ENCODE peak calls at places on chromosomes 7 and 10, in six cellular contexts. T is IMR-90, P is HCT116, D is HepG2, Q is K562, A is H1. I is an unnamed sample.

GRCh38 chr10:104090597-104090996 is 4.9 kb upstream of the COL17A1 start:
- DNase-seq in T (peak; percentile 16), P (no peak), D (no peak), Q (no peak), A (no peak), I (no peak)

GRCh38 chr10:113073549-113074189 is 123.6 kb downstream of the TCF7L2 start:
- DNase-seq in T (peak; percentile 97), P (peak; percentile 97), D (peak; percentile 91), Q (peak; percentile 32), A (no peak), I (no peak)

GRCh38 chr7:85554294-85554877 is 367.5 kb upstream of the SEMA3D start:
- DNase-seq in T (peak; percentile 82), P (peak; percentile 37), D (peak; percentile 59), Q (peak; percentile 16), A (no peak), I (no peak)

GRCh38 chr7:16801111-16801542 is 3.7 kb downstream of the AGR2 start:
- DNase-seq in T (peak; percentile 83), P (peak; percentile 39), D (peak; percentile 27), Q (peak; percentile 59), A (no peak), I (no peak)

GRCh38 chr7:75814407-75814947 is 871 bp upstream of the CCL24 start:
- DNase-seq in T (peak; percentile 19), P (no peak), D (no peak), Q (no peak), A (no peak), I (no peak)

GRCh38 chr10:78471723-78472541 is 438.3 kb downstream of the RPS24 start:
- DNase-seq in T (no peak), P (no peak), D (peak; percentile 95), Q (no peak), A (no peak), I (no peak)

GRCh38 chr7:145928937-145929336 is 187.7 kb upstream of the CNTNAP2 start:
- DNase-seq in T (no peak), P (no peak), D (no peak), Q (no peak), A (no peak), I (no peak)

GRCh38 chr7:32070406-32071360 is at the start of gene PDE1C:
- DNase-seq in T (peak; percentile 19), P (no peak), D (no peak), Q (no peak), A (peak; percentile 70), I (no peak)

GRCh38 chr10:4686644-4686996 is 139.4 kb upstream of the AKR1E2 start:
- DNase-seq in T (peak; percentile 91), P (peak; percentile 94), D (peak; percentile 39), Q (no peak), A (no peak), I (no peak)

GRCh38 chr7:102434039-102434481 is 685 bp downstream of the ORAI2 start:
- DNase-seq in T (peak; percentile 44), P (no peak), D (no peak), Q (no peak), A (no peak), I (no peak)

GRCh38 chr7:108299251-108300014 is 156.8 kb downstream of the NRCAM start:
- DNase-seq in T (no peak), P (no peak), D (no peak), Q (no peak), A (no peak), I (no peak)

GRCh38 chr7:145175366-145175765 is 339.5 kb upstream of the TPK1 start:
- DNase-seq in T (no peak), P (no peak), D (no peak), Q (no peak), A (no peak), I (no peak)

GRCh38 chr7:70571403-70571911 is 560.5 kb upstream of the GALNT17 start:
- DNase-seq in T (peak; percentile 36), P (no peak), D (peak; percentile 75), Q (no peak), A (no peak), I (no peak)

GRCh38 chr10:125232841-125233240 is 72.5 kb upstream of the CTBP2 start:
- DNase-seq in T (peak; percentile 43), P (no peak), D (no peak), Q (no peak), A (no peak), I (no peak)

GRCh38 chr10:72320676-72321247 is 34.0 kb downstream of the DNAJB12 start:
- DNase-seq in T (peak; percentile 99), P (peak; percentile 95), D (peak; percentile 93), Q (peak; percentile 99), A (peak; percentile 76), I (peak; percentile 95)

GRCh38 chr7:137832382-137832781 is 14.4 kb downstream of the DGKI start:
- DNase-seq in T (no peak), P (no peak), D (no peak), Q (no peak), A (no peak), I (no peak)

GRCh38 chr10:74490551-74490950 is 335.8 kb upstream of the KAT6B start:
- DNase-seq in T (no peak), P (no peak), D (peak; percentile 44), Q (no peak), A (no peak), I (no peak)
- TF ChIP-seq CEBPB in T (no peak), P (no peak), D (no peak), Q (no peak), A (no peak), I (no peak)

DNA sequence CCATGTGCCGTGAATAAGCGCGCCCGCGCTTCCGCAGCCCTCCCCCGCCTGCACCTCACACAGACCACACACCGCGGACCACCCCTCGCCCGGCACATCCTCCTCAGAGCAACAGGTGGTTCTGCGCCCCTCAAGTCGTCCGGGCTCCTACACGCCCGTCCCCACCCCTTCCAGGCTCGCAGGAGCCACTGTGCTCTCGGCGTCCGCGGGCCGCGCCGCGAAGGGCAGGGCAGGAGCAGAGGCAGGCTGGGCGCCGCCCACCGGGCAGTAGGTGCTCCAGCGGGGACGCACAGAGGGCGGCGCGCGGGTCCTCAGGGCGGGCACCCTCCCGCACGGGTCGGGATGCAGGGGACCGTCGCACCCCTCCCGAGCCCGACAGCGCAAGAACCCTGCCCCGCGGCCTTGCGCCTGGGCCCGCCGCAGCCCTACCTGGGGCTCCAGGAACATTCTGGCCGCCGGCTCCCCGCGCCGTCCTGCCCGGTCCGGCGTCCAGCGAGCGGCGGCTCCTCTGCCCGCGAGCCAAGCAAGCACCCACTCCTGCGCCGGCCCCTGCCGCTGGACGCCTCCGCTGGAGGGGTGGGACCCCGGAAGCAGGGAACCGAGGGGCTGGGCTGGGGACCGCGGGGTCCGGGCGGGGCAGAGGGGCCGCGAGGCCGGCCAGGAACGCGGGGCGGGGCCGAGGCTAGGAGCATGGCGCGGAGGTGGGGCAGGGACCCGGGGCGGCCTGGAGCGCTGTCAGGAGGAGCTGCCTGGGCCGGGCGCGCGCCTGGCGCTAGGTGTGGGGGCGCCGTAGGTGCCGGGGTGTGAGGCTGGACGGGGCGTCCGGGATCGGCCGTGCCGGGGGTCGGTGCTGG is 37.4 kb downstream of the RASGEF1A start:
- DNase-seq in T (no peak), P (no peak), D (no peak), Q (no peak), A (peak; percentile 85), I (no peak)
- TF ChIP-seq RAD21 in T (no peak), P (no peak), D (no peak), Q (no peak), A (no peak), I (no peak)

GRCh38 chr10:95241533-95241932 is 47.5 kb downstream of the ACSM6 start:
- DNase-seq in T (no peak), P (no peak), D (no peak), Q (no peak), A (no peak), I (no peak)
- H3K9ac ChIP-seq in T (no peak overlapping the region), P (no peak overlapping the region), D (no peak overlapping the region), Q (no peak overlapping the region), A (no peak overlapping the region), I (no peak overlapping the region)

DNA sequence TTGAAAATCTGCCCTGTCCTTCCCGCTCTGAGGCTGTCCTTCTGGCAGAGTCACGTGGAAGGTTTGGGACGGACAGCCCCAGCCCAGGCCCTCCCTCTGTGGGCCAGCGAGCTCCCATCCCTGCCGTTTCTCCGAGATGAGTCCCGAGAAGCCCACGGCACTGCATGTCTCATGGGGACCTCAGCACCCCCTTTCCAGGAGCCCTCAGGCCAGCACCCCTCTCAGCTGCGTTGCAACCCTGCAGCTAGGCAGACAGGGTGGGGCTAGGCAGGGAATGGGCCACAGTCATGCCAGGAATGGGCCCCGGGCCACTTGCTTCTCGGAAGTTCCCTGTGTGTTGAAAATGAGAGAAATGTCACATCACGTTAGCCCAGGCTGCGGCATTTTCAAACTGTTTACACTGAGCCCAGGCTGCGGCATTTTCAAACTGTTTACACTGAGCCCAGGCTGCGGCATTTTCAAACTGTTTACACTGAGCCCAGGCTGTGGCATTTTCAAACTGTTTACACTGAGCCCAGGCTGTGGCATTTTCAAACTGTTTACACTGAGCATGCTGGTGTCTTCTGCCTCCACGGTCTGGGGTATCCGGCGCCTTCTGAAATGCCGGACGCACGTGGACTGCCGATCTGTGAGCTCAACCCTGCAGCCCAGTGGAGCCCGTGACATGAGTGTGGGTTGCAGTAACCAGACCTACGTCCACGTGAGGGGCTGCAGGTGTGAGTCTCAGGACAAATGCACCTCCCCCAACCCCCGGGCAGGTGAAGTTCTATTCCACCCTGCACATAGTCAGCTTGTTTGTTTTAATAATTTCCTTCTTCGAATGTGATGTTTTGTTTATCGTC is 42.6 kb downstream of the FAM20C start:
- DNase-seq in T (peak; percentile 71), P (no peak), D (peak; percentile 78), Q (no peak), A (no peak), I (no peak)
- TF ChIP-seq CEBPB in T (no peak), P (no peak), D (no peak), Q (no peak), A (no peak), I (no peak)

DNA sequence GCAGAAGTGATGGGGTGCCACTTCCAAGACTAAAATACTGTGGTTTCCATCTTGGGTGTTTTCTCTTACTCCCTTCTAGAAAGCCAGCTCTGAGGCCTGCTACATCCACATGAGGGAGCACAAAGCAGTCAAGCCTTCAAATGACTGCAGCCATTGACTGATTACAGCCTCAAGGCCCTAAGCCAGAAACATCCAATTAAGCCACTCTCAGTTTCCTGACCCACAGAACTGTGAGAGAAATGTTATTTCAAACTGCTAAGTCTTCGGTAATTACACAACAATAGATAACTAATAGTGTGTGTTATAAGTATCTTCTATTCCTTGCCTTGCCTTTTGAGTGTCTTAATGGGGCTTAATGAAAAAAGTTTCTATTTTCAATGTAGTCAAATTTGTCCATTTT is 24.8 kb downstream of the BRAF start:
- DNase-seq in T (no peak), P (no peak), D (peak; percentile 5), Q (no peak), A (no peak), I (no peak)
- TF ChIP-seq RAD21 in T (no peak), P (no peak), D (no peak), Q (peak; percentile 28), A (no peak), I (no peak)

GRCh38 chr7:1291040-1291689 is 58.5 kb downstream of the UNCX start:
- DNase-seq in T (no peak), P (no peak), D (no peak), Q (no peak), A (no peak), I (no peak)

GRCh38 chr7:1290262-1291039 is 57.8 kb downstream of the UNCX start:
- DNase-seq in T (no peak), P (no peak), D (no peak), Q (no peak), A (peak; percentile 69), I (no peak)

GRCh38 chr7:1291846-1292765 is 59.4 kb downstream of the UNCX start:
- DNase-seq in T (no peak), P (no peak), D (no peak), Q (no peak), A (no peak), I (no peak)

GRCh38 chr7:1293950-1294728 is 61.5 kb downstream of the UNCX start:
- DNase-seq in T (no peak), P (no peak), D (no peak), Q (no peak), A (no peak), I (no peak)

GRCh38 chr7:1292972-1293830 is 60.5 kb downstream of the UNCX start:
- DNase-seq in T (no peak), P (no peak), D (no peak), Q (no peak), A (peak; percentile 51), I (no peak)
- H3K9ac ChIP-seq in T (no peak overlapping the region), P (no peak overlapping the region), D (no peak overlapping the region), Q (no peak overlapping the region), A (no peak overlapping the region), I (no peak overlapping the region)

I was measured in GM12878.